ENCODE peak calls at places on chromosomes 4 and X, in eight cellular contexts. One of them, this sample, is unnamed.

GRCh38 chr4:3463556-3464348 is 646 bp downstream of the DOK7 start:
- DNase-seq in osteoblast: no peak
- DNase-seq in HS-5: no peak
- DNase-seq in RCC 7860: no peak
- DNase-seq in activated B cell treated with CpG ODN at 0.5 μM for 24 hours: no peak
- DNase-seq in NCI-H2171 treated with DMSO at 0.1 percent for 48 hours: no peak
- DNase-seq in AG20443: no peak
- DNase-seq in fibroblast of lung: no peak
- DNase-seq in this sample: no peak

GRCh38 chr4:107862658-107863057 is 37.9 kb downstream of the SGMS2 start:
- DNase-seq in AG20443: no peak
- DNase-seq in activated B cell treated with CpG ODN at 0.5 μM for 24 hours: no peak
- DNase-seq in osteoblast: no peak
- DNase-seq in RCC 7860: peak; percentile 76
- DNase-seq in NCI-H2171 treated with DMSO at 0.1 percent for 48 hours: no peak
- DNase-seq in HS-5: peak; percentile 40
- DNase-seq in fibroblast of lung: peak; percentile 37
- DNase-seq in this sample: peak; percentile 32

GRCh38 chrX:70669120-70669519 is 224.5 kb downstream of the DLG3 start:
- DNase-seq in HS-5: no peak
- DNase-seq in AG20443: no peak
- DNase-seq in osteoblast: no peak
- DNase-seq in RCC 7860: no peak
- DNase-seq in NCI-H2171 treated with DMSO at 0.1 percent for 48 hours: no peak
- DNase-seq in fibroblast of lung: no peak
- DNase-seq in activated B cell treated with CpG ODN at 0.5 μM for 24 hours: no peak
- DNase-seq in this sample: no peak

GRCh38 chr4:186724048-186724860 is 598 bp upstream of the FAT1 start:
- DNase-seq in NCI-H2171 treated with DMSO at 0.1 percent for 48 hours: no peak
- DNase-seq in AG20443: peak; percentile 80
- DNase-seq in RCC 7860: no peak
- DNase-seq in osteoblast: peak; percentile 96
- DNase-seq in HS-5: no peak
- DNase-seq in activated B cell treated with CpG ODN at 0.5 μM for 24 hours: no peak
- DNase-seq in fibroblast of lung: peak; percentile 79
- DNase-seq in this sample: no peak

GRCh38 chr4:120156115-120156718 is 89.6 kb upstream of the MAD2L1 start:
- DNase-seq in RCC 7860: peak; percentile 15
- DNase-seq in NCI-H2171 treated with DMSO at 0.1 percent for 48 hours: peak; percentile 5
- DNase-seq in HS-5: peak; percentile 50
- DNase-seq in osteoblast: no peak
- DNase-seq in activated B cell treated with CpG ODN at 0.5 μM for 24 hours: no peak
- DNase-seq in AG20443: peak; percentile 14
- DNase-seq in fibroblast of lung: peak; percentile 89
- DNase-seq in this sample: peak; percentile 51

GRCh38 chrX:40734956-40735317 is 405 bp downstream of the MED14 start:
- DNase-seq in osteoblast: peak; percentile 61
- DNase-seq in fibroblast of lung: peak; percentile 15
- DNase-seq in HS-5: no peak
- DNase-seq in NCI-H2171 treated with DMSO at 0.1 percent for 48 hours: peak; percentile 18
- DNase-seq in activated B cell treated with CpG ODN at 0.5 μM for 24 hours: no peak
- DNase-seq in AG20443: no peak
- DNase-seq in RCC 7860: no peak
- DNase-seq in this sample: no peak

GRCh38 chr4:54226399-54227260 is 2.5 kb upstream of the PDGFRA start:
- DNase-seq in AG20443: peak; percentile 80
- DNase-seq in osteoblast: peak; percentile 93
- DNase-seq in activated B cell treated with CpG ODN at 0.5 μM for 24 hours: no peak
- DNase-seq in NCI-H2171 treated with DMSO at 0.1 percent for 48 hours: no peak
- DNase-seq in HS-5: no peak
- DNase-seq in RCC 7860: no peak
- DNase-seq in fibroblast of lung: peak; percentile 89
- DNase-seq in this sample: no peak

GRCh38 chr4:180950377-180950776 is 1292.8 kb upstream of the TENM3 start:
- DNase-seq in AG20443: no peak
- DNase-seq in activated B cell treated with CpG ODN at 0.5 μM for 24 hours: no peak
- DNase-seq in HS-5: no peak
- DNase-seq in osteoblast: no peak
- DNase-seq in fibroblast of lung: no peak
- DNase-seq in RCC 7860: no peak
- DNase-seq in NCI-H2171 treated with DMSO at 0.1 percent for 48 hours: no peak
- DNase-seq in this sample: no peak

GRCh38 chrX:107542500-107542899 is 85.8 kb upstream of the PRPS1 start:
- DNase-seq in fibroblast of lung: peak; percentile 31
- DNase-seq in RCC 7860: no peak
- DNase-seq in HS-5: no peak
- DNase-seq in activated B cell treated with CpG ODN at 0.5 μM for 24 hours: no peak
- DNase-seq in AG20443: peak; percentile 22
- DNase-seq in NCI-H2171 treated with DMSO at 0.1 percent for 48 hours: no peak
- DNase-seq in osteoblast: peak; percentile 18
- DNase-seq in this sample: no peak

GRCh38 chr4:123821861-123822260 is 425.3 kb downstream of the SPRY1 start:
- DNase-seq in AG20443: no peak
- DNase-seq in NCI-H2171 treated with DMSO at 0.1 percent for 48 hours: no peak
- DNase-seq in osteoblast: no peak
- DNase-seq in HS-5: no peak
- DNase-seq in RCC 7860: no peak
- DNase-seq in fibroblast of lung: peak; percentile 38
- DNase-seq in activated B cell treated with CpG ODN at 0.5 μM for 24 hours: no peak
- DNase-seq in this sample: no peak

GRCh38 chr4:88030565-88031310 is 23.3 kb downstream of the PKD2 start:
- DNase-seq in activated B cell treated with CpG ODN at 0.5 μM for 24 hours: no peak
- DNase-seq in RCC 7860: no peak
- DNase-seq in fibroblast of lung: no peak
- DNase-seq in osteoblast: no peak
- DNase-seq in NCI-H2171 treated with DMSO at 0.1 percent for 48 hours: no peak
- DNase-seq in AG20443: no peak
- DNase-seq in HS-5: no peak
- DNase-seq in this sample: no peak

GRCh38 chr4:139735381-139736256 is 70.0 kb downstream of the MGST2 start:
- DNase-seq in AG20443: peak; percentile 25
- DNase-seq in fibroblast of lung: peak; percentile 39
- DNase-seq in activated B cell treated with CpG ODN at 0.5 μM for 24 hours: peak; percentile 32
- DNase-seq in NCI-H2171 treated with DMSO at 0.1 percent for 48 hours: peak; percentile 39
- DNase-seq in osteoblast: peak; percentile 83
- DNase-seq in HS-5: no peak
- DNase-seq in RCC 7860: no peak
- DNase-seq in this sample: no peak

GRCh38 chr4:146335763-146336412 is 121.5 kb downstream of the REELD1 start:
- DNase-seq in HS-5: no peak
- DNase-seq in NCI-H2171 treated with DMSO at 0.1 percent for 48 hours: no peak
- DNase-seq in activated B cell treated with CpG ODN at 0.5 μM for 24 hours: no peak
- DNase-seq in fibroblast of lung: peak; percentile 12
- DNase-seq in osteoblast: no peak
- DNase-seq in RCC 7860: no peak
- DNase-seq in AG20443: no peak
- DNase-seq in this sample: no peak

GRCh38 chrX:63275127-63275526 is 76.0 kb downstream of the SPIN4 start:
- DNase-seq in NCI-H2171 treated with DMSO at 0.1 percent for 48 hours: no peak
- DNase-seq in RCC 7860: no peak
- DNase-seq in activated B cell treated with CpG ODN at 0.5 μM for 24 hours: no peak
- DNase-seq in fibroblast of lung: no peak
- DNase-seq in osteoblast: peak; percentile 44
- DNase-seq in AG20443: peak; percentile 59
- DNase-seq in HS-5: peak; percentile 0
- DNase-seq in this sample: no peak

GRCh38 chr4:76585897-76586360 is 150.9 kb downstream of the SHROOM3 start:
- DNase-seq in NCI-H2171 treated with DMSO at 0.1 percent for 48 hours: no peak
- DNase-seq in activated B cell treated with CpG ODN at 0.5 μM for 24 hours: peak; percentile 17
- DNase-seq in HS-5: no peak
- DNase-seq in fibroblast of lung: no peak
- DNase-seq in AG20443: peak; percentile 60
- DNase-seq in osteoblast: no peak
- DNase-seq in RCC 7860: peak; percentile 83
- DNase-seq in this sample: no peak